ENCODE peak calls at places on chromosome 3, in six cellular contexts. G, C, V, Y, S and D are unnamed samples.

GRCh38 chr3:38627956-38628355 is 21.5 kb downstream of the SCN5A start:
- DNase-seq in G (no peak), C (no peak), V (peak; percentile 20), Y (no peak), S (no peak), D (no peak)

GRCh38 chr3:112519424-112520001 is 20.2 kb upstream of the BTLA start:
- DNase-seq in G (peak; percentile 36), C (peak; percentile 14), V (peak; percentile 56), Y (no peak), S (no peak), D (peak; percentile 15)

GRCh38 chr3:122146466-122146865 is 37.0 kb upstream of the CASR start:
- DNase-seq in G (no peak), C (no peak), V (no peak), Y (no peak), S (no peak), D (no peak)

GRCh38 chr3:100426029-100426682 is 24.8 kb downstream of the LNP1 start:
- DNase-seq in G (no peak), C (peak; percentile 33), V (no peak), Y (no peak), S (no peak), D (no peak)

GRCh38 chr3:12139111-12139511 is 19.6 kb downstream of the TIMP4 start:
- DNase-seq in G (peak; percentile 56), C (peak; percentile 34), V (peak; percentile 33), Y (no peak), S (no peak), D (peak; percentile 59)

GRCh38 chr3:9957214-9957613 is 5.0 kb upstream of the PRRT3 start:
- DNase-seq in G (no peak), C (no peak), V (no peak), Y (no peak), S (no peak), D (peak; percentile 15)

GRCh38 chr3:108073712-108074431 is 17.0 kb downstream of the CD47 start:
- DNase-seq in G (no peak), C (no peak), V (no peak), Y (no peak), S (no peak), D (no peak)

GRCh38 chr3:185988080-185988815 is 50.4 kb upstream of the TRA2B start:
- DNase-seq in G (no peak), C (no peak), V (no peak), Y (no peak), S (no peak), D (no peak)

GRCh38 chr3:21654662-21655061 is 96.3 kb downstream of the ZNF385D start:
- DNase-seq in G (peak; percentile 30), C (no peak), V (no peak), Y (no peak), S (no peak), D (no peak)

GRCh38 chr3:9399746-9400145 is 2.3 kb downstream of the SETD5 start:
- DNase-seq in G (no peak), C (peak; percentile 72), V (peak; percentile 79), Y (no peak), S (peak; percentile 54), D (peak; percentile 55)

GRCh38 chr3:150293401-150294001 is 114.6 kb upstream of the TSC22D2 start:
- DNase-seq in G (no peak), C (no peak), V (no peak), Y (no peak), S (no peak), D (no peak)

GRCh38 chr3:57893156-57893555 is 115.1 kb upstream of the FLNB start:
- DNase-seq in G (no peak), C (no peak), V (no peak), Y (no peak), S (no peak), D (no peak)

GRCh38 chr3:57892423-57892822 is 115.8 kb upstream of the FLNB start:
- DNase-seq in G (no peak), C (no peak), V (no peak), Y (no peak), S (no peak), D (no peak)

GRCh38 chr3:57893668-57894067 is 114.6 kb upstream of the FLNB start:
- DNase-seq in G (no peak), C (no peak), V (no peak), Y (no peak), S (no peak), D (no peak)

GRCh38 chr3:57889807-57890206 is 118.4 kb upstream of the FLNB start:
- DNase-seq in G (no peak), C (no peak), V (no peak), Y (no peak), S (no peak), D (no peak)

DNA sequence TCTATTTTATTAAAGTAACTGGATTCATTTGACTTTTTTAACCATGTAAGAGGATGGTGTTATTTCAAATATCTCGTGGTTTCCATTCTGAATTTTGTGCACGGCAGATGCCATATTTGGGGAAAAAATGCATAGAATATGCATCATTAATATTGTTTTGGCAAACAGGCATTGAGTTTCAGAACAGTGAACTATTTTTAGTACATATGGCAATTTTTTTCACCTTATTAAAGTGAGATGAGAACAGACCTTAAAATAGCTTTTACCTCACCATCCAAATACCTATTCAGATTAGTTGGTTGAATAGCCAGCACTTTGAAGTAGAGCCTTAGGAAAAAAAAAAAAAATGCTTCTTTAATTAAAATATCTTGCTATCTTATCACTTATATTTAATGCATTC is 117.3 kb upstream of the FLNB start:
- DNase-seq in G (no peak), C (no peak), V (no peak), Y (no peak), S (no peak), D (no peak)
- TF ChIP-seq POLR2AphosphoS5 in G (no peak), C (peak; percentile 52), V (no peak), Y (no peak), S (no peak), D (no peak)

GRCh38 chr3:47901280-47901833 is 98.4 kb downstream of the DHX30 start:
- DNase-seq in G (no peak), C (no peak), V (peak; percentile 7), Y (no peak), S (no peak), D (no peak)
- TF ChIP-seq POLR2AphosphoS5 in G (no peak), C (no peak), V (no peak), Y (no peak), S (no peak), D (no peak)

GRCh38 chr3:14203521-14204079 is 25.0 kb downstream of the LSM3 start:
- DNase-seq in G (peak; percentile 61), C (peak; percentile 76), V (peak; percentile 64), Y (no peak), S (peak; percentile 65), D (peak; percentile 79)

GRCh38 chr3:14202874-14203520 is 24.4 kb downstream of the LSM3 start:
- DNase-seq in G (no peak), C (no peak), V (no peak), Y (no peak), S (no peak), D (no peak)

GRCh38 chr3:14206548-14207177 is 28.0 kb downstream of the LSM3 start:
- DNase-seq in G (no peak), C (no peak), V (peak; percentile 57), Y (no peak), S (no peak), D (no peak)

GRCh38 chr3:14201881-14202684 is 23.5 kb downstream of the LSM3 start:
- DNase-seq in G (no peak), C (no peak), V (peak; percentile 58), Y (no peak), S (no peak), D (no peak)

DNA sequence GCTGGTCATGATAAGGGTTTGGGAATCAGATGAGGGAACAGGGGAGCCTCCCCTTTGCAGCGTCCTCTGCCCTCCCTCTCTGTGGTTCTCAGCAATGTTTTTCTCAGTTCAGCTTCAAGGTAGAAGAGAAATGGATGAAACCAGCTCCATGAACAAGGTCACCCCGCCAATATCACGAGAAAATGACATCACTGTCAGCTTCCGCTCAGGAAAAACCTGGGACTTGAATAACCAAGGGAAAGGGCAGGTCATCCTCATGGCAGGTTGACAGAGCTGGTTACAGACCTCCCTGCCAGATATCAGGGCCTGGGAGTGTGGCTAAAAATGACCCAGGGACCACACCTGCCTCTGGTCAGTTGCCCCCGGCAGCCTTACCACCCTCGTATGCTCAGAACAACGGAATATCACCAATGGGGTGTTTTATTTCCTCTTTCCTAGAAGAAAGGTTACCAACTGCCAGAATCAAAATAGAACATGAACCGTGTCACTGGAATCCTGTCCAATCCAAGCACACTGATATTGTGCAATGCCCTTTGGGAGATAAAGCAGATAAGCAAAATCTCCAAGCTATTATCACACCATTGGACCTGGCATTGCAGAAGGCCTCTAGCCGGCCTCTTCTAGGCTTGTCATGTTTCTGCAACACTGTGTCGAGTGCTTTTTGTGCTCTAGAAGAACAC is 26.1 kb downstream of the LSM3 start:
- DNase-seq in G (no peak), C (peak; percentile 33), V (no peak), Y (no peak), S (no peak), D (peak; percentile 62)
- TF ChIP-seq POLR2AphosphoS5 in G (no peak), C (peak; percentile 34), V (no peak), Y (peak; percentile 42), S (peak; percentile 20), D (no peak)

GRCh38 chr3:109337393-109337792 is at the start of gene DPPA4:
- DNase-seq in G (no peak), C (no peak), V (no peak), Y (no peak), S (no peak), D (no peak)
- TF ChIP-seq POLR2AphosphoS5 in G (no peak), C (no peak), V (no peak), Y (no peak), S (no peak), D (no peak)

GRCh38 chr3:23921052-23921511 is 4.2 kb downstream of the RPL15 start:
- DNase-seq in G (no peak), C (no peak), V (no peak), Y (no peak), S (no peak), D (no peak)

GRCh38 chr3:23916886-23917815 is at the start of the genes NKIRAS1 and RPL15:
- DNase-seq in G (peak; percentile 73), C (peak; percentile 98), V (peak; percentile 94), Y (peak; percentile 99), S (peak; percentile 96), D (peak; percentile 98)

GRCh38 chr3:23919628-23920027 is 2.7 kb downstream of the RPL15 start:
- DNase-seq in G (no peak), C (no peak), V (no peak), Y (no peak), S (no peak), D (no peak)

GRCh38 chr3:23923786-23924185 is 6.9 kb downstream of the RPL15 start:
- DNase-seq in G (no peak), C (no peak), V (no peak), Y (no peak), S (no peak), D (no peak)

DNA sequence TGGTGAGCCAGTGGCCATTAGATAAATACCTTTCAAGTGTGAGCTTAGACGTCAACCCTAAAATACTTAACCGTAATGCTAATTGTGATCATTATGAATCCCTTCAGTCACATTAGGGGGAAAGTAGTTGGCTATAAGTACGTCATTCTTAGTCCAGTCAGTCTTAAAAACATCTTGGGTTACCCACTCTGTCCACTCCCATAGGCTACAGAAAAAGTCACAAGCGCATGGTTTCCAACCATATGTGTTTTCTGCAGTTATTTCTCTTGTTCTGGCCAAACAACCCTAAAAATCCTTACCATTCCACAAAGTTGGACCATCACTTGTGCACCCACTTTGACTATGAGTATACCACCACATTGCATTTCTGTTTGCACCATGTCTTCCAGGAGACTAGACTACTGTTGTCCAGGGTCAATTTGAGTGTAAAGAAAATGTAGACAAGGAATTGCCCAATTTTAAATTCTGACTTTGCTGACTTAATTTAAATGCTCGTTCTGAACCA is 3.3 kb downstream of the RPL15 start:
- DNase-seq in G (no peak), C (no peak), V (no peak), Y (no peak), S (no peak), D (no peak)
- TF ChIP-seq POLR2AphosphoS5 in G (peak; percentile 60), C (no peak), V (no peak), Y (no peak), S (no peak), D (peak; percentile 71)